ENCODE peak calls at places on chromosomes 5 and 9, in eight cellular contexts. L, I, B, G, W, Y, K and Z are unnamed samples.

GRCh38 chr9:68501159-68501506 is 39.5 kb downstream of the TMEM252 start:
- DNase-seq in G (no peak), L (peak; percentile 69), Y (no peak), I (no peak), B (no peak), K (no peak), W (no peak), Z (no peak)

GRCh38 chr5:154761062-154761740 is 6.0 kb downstream of the LARP1 start:
- DNase-seq in G (peak; percentile 50), W (no peak), B (no peak), K (no peak), L (no peak), I (no peak), Y (no peak), Z (no peak)

GRCh38 chr5:145619806-145620205 is 215.3 kb downstream of the PRELID2 start:
- DNase-seq in B (no peak), W (no peak), L (peak; percentile 49), G (no peak), Y (no peak), I (no peak), K (no peak), Z (no peak)

GRCh38 chr5:110094559-110094958 is 404.8 kb downstream of the MAN2A1 start:
- DNase-seq in B (no peak), K (no peak), Y (no peak), I (no peak), L (no peak), W (no peak), G (no peak), Z (no peak)

GRCh38 chr9:83472221-83472665 is 66.0 kb downstream of the FRMD3 start:
- DNase-seq in I (no peak), B (no peak), W (peak; percentile 72), K (no peak), L (peak; percentile 1), G (no peak), Y (no peak), Z (peak; percentile 91)

GRCh38 chr9:8734760-8735159 is 935.2 kb upstream of the DMAC1 start:
- DNase-seq in G (no peak), K (peak; percentile 24), L (no peak), I (no peak), W (no peak), B (peak; percentile 41), Y (no peak), Z (no peak)

GRCh38 chr5:125227333-125228075 is 481.1 kb upstream of the ZNF608 start:
- DNase-seq in G (no peak), B (no peak), K (peak; percentile 31), L (peak; percentile 26), I (peak; percentile 15), Y (no peak), W (peak; percentile 11), Z (peak; percentile 32)

GRCh38 chr9:136655244-136656225 is 7.2 kb upstream of the EGFL7 start:
- DNase-seq in Y (no peak), B (no peak), L (no peak), K (no peak), W (no peak), G (no peak), I (no peak), Z (no peak)

GRCh38 chr5:6115866-6116265 is 262.5 kb downstream of the MED10 start:
- DNase-seq in I (no peak), L (no peak), Y (no peak), W (no peak), B (no peak), K (no peak), G (no peak), Z (no peak)

GRCh38 chr5:127313847-127314473 is 23.4 kb downstream of the MEGF10 start:
- DNase-seq in G (peak; percentile 65), I (peak; percentile 33), L (peak; percentile 52), B (no peak), W (peak; percentile 61), Y (no peak), K (peak; percentile 58), Z (peak; percentile 71)

GRCh38 chr9:102551346-102551745 is 443.8 kb upstream of the CYLC2 start:
- DNase-seq in K (no peak), L (no peak), Y (no peak), W (no peak), I (no peak), B (no peak), G (no peak), Z (no peak)

GRCh38 chr9:20835364-20836286 is 151.6 kb downstream of the FOCAD start:
- DNase-seq in B (no peak), I (no peak), Y (no peak), G (no peak), K (no peak), W (no peak), L (peak; percentile 59), Z (peak; percentile 26)

GRCh38 chr5:1669276-1670155 is 130.1 kb downstream of the MRPL36 start:
- DNase-seq in L (no peak), G (no peak), K (no peak), B (no peak), W (no peak), I (no peak), Y (no peak), Z (no peak)

GRCh38 chr9:89723696-89724095 is 118.9 kb downstream of the GADD45G start:
- DNase-seq in W (no peak), B (no peak), G (no peak), L (no peak), K (no peak), I (no peak), Y (no peak), Z (no peak)

GRCh38 chr5:142097681-142098080 is 10.9 kb upstream of the NDFIP1 start:
- DNase-seq in L (no peak), W (peak; percentile 30), B (no peak), K (no peak), Y (peak; percentile 69), G (no peak), I (no peak), Z (peak; percentile 48)

GRCh38 chr5:118611332-118611945 is 376.9 kb downstream of the DTWD2 start:
- DNase-seq in Y (peak; percentile 1), W (peak; percentile 31), L (peak; percentile 17), K (peak; percentile 51), G (peak; percentile 18), B (no peak), I (peak; percentile 19), Z (peak; percentile 27)

GRCh38 chr9:6049798-6050197 is 34.4 kb upstream of the RANBP6 start:
- DNase-seq in Y (no peak), L (no peak), W (no peak), B (no peak), I (peak; percentile 35), K (no peak), G (peak; percentile 83), Z (peak; percentile 55)

GRCh38 chr9:116262421-116262820 is 108.8 kb downstream of the PAPPA start:
- DNase-seq in B (no peak), W (no peak), K (no peak), Y (no peak), L (no peak), G (no peak), I (no peak), Z (no peak)

GRCh38 chr5:72633649-72634048 is 126.4 kb upstream of the ZNF366 start:
- DNase-seq in W (no peak), K (no peak), G (no peak), L (peak; percentile 82), I (no peak), Y (no peak), B (no peak), Z (no peak)

GRCh38 chr9:22307013-22307711 is 139.5 kb upstream of the DMRTA1 start:
- DNase-seq in W (peak; percentile 71), Y (peak; percentile 7), G (peak; percentile 65), B (no peak), L (peak; percentile 55), I (peak; percentile 54), K (peak; percentile 85), Z (peak; percentile 71)

GRCh38 chr5:42634575-42634974 is 122.0 kb upstream of the CCDC152 start:
- DNase-seq in K (no peak), L (no peak), B (no peak), I (no peak), G (no peak), W (no peak), Y (no peak), Z (no peak)
- TF ChIP-seq CTCF in K (no peak), L (no peak), B (no peak), I (no peak), G (no peak), W (no peak), Y (no peak), Z (no peak)

DNA sequence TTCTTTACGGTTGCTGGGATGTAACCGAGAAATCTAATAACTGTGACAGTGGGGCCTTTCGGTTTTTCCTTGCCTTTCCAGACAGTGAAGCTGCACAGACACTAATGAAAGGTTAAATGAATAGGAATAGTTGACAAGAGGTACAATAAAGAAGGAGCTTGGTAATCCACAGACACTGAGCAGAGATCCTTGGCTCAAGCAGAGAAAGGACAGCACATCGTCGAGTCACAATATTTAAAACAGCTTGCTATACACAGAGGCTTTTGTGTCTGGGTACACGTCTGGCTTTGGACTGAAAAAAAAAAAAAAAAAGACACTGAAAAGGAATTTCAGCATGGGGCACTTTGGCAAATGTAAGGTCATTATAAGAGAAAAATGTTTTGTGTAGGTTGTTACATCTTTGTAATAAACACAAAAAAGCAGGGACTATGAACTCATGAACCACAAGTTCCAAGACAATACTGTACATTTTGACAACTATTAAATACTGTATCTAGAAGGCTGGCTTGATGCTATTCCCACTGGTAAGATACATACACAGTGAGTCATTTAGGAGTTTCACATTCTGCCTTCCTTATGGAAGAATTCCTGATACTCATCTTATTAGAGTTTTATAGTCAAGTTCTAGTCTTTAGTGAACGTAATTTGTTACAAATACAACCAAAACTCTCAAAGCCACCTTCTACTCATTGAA is 5.6 kb downstream of the BNC2 start:
- DNase-seq in K (no peak), W (no peak), G (no peak), Y (no peak), B (no peak), L (peak; percentile 82), I (no peak), Z (peak; percentile 48)
- H2AFZ ChIP-seq in K (no peak overlapping the region), W (no peak overlapping the region), G (no peak overlapping the region), Y (peak overlapping the region; percentile 36), B (no peak overlapping the region), L (peak overlapping the region; percentile 54), I (no peak overlapping the region), Z (no peak overlapping the region)

DNA sequence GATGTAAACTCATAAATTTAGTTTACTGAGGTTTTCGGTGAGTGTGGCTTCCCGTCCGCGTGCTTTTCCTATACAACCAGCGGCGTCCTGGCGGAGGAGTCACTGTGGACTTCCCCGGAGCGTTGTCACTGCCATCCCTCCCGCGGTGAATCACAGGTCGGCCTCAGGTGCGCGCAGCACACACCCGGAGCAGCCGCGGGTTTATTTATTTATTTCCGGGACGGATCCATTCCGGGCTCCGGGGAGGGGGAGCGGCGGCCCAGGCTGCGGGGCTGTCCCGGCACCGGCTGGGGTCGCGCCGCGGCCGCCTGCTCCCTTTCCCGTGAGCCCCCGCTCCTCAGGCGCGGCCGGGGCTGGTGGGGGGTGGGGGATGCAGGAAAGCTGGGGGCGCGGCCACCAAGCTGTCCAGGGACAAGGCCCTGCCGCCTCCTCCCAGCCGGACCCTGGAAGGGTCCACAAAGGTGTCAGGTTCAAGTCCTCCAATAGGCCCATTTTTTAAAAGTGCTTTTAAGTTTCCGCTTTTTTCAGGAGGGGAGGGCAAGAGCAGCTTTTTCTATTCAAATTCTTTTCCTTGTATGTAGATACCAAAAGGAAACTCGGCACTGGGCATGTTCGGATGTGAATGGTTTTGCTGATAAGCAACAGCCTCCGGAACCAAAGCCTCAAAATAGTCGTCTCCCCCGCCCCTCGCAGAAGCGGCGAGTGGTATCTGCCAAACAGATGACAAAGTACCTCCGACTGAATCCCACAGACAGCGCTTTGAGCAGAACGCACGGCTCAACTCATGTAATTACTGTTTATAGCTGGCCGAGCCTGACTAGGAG is 192.5 kb downstream of the CD180 start:
- DNase-seq in L (peak; percentile 88), K (peak; percentile 72), B (peak; percentile 62), W (peak; percentile 91), I (peak; percentile 53), Y (peak; percentile 73), G (peak; percentile 89), Z (peak; percentile 88)
- TF ChIP-seq CTCF in L (no peak), K (no peak), B (no peak), W (no peak), I (no peak), Y (no peak), G (no peak), Z (no peak)

GRCh38 chr9:130857864-130858730 is 23.0 kb downstream of the ABL1 start:
- DNase-seq in Y (no peak), K (no peak), I (no peak), G (no peak), B (no peak), W (no peak), L (peak; percentile 97), Z (peak; percentile 15)
- H2AFZ ChIP-seq in Y (no peak overlapping the region), K (no peak overlapping the region), I (no peak overlapping the region), G (no peak overlapping the region), B (no peak overlapping the region), W (no peak overlapping the region), L (peak overlapping the region; percentile 12), Z (no peak overlapping the region)